ENCODE peak calls at places on chromosomes 13 and 19, in four cellular contexts. H, S, T and X are unnamed samples. For H3K9me3, the result is how much of the 10 kb centered on the place peaks cover.

GRCh38 chr19:15178629-15179308 is 22.0 kb downstream of the NOTCH3 start:
- DNase-seq in H (no peak), S (no peak), T (no peak), X (no peak)

GRCh38 chr13:39038569-39038898 is 278 bp downstream of the NHLRC3 start:
- DNase-seq in H (no peak), S (peak), T (no peak), X (peak)

GRCh38 chr13:76014618-76015315 is 378.6 kb downstream of the LMO7 start:
- DNase-seq in H (no peak), S (no peak), T (no peak), X (no peak)

GRCh38 chr13:40352385-40352778 is 314.1 kb downstream of the FOXO1 start:
- DNase-seq in H (no peak), S (peak), T (no peak), X (no peak)

GRCh38 chr13:69912576-69913074 is 195.0 kb upstream of the ATXN8OS start:
- DNase-seq in H (no peak), S (no peak), T (no peak), X (no peak)

GRCh38 chr13:66154981-66155380 is 1075.2 kb downstream of the PCDH9 start:
- DNase-seq in H (no peak), S (no peak), T (no peak), X (no peak)

GRCh38 chr19:14434543-14435319 is 1.6 kb downstream of the PKN1 start:
- DNase-seq in H (peak), S (peak), T (peak), X (peak)

GRCh38 chr13:59834801-59835200 is 328.9 kb downstream of the DIAPH3 start:
- DNase-seq in H (no peak), S (no peak), T (no peak), X (no peak)

GRCh38 chr13:27619093-27619705 is 1.1 kb downstream of the LNX2 start:
- DNase-seq in H (no peak), S (no peak), T (no peak), X (no peak)

DNA sequence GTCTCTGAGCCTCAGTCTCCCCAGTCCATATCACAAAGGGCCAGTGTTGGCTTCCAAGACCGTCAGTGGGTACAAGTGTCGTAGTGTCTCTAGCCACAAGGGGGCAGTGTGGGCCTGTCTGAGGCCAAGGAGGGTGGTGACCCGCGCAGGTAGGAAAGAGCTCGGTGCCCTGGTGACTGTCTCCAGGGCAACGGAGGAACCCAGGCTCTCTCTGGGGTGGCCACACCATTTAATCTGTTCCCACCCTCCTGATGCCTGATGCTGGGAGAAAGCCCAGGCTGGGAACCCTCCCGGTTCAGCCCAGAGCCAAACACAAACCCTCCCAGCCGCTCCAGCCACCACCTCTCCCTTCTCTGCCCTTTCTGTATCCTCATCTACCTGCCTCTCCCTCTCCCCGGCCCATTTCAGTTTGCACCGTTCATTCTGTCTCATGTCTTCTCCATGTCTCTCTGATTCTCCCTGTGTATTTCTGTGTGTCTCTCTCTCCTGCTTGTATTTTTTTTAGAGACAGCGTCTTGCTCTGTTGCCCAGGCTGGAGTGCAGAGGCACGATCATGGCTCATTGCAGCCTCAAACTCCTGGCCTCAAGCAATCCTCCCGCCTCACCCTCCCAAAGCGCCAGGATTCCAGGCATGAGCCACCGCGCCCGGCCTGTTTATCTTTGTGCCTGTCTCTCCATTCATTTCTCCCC is 17.5 kb upstream of the MEIS3 start:
- DNase-seq in H (peak), S (peak), T (peak), X (peak)
- TF ChIP-seq POLR2AphosphoS5 in H (peak), S (no peak), T (peak), X (no peak)

DNA sequence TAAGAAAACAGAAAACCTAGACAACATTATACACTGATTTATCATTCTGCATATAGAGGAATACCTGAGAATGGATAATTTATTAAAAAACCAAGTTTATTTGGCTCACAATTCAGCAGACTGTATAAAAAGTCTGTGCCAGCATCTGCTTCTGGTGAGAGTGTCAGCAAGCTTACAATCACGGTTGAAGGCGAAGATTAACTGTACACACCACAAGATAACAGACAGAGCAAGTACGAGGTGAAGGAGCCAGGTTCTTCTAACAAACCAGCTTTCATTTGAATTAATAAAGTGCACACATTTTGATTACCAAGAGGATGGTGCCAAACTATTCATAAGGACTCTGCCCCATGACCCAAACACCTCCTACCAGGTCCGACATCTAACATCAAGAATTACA is 28.8 kb downstream of the ZNF91 start:
- DNase-seq in H (no peak), S (no peak), T (no peak), X (no peak)
- H3K9me3 ChIP-seq in H (half or more), S (half or more), T (half or more), X (half or more)

DNA sequence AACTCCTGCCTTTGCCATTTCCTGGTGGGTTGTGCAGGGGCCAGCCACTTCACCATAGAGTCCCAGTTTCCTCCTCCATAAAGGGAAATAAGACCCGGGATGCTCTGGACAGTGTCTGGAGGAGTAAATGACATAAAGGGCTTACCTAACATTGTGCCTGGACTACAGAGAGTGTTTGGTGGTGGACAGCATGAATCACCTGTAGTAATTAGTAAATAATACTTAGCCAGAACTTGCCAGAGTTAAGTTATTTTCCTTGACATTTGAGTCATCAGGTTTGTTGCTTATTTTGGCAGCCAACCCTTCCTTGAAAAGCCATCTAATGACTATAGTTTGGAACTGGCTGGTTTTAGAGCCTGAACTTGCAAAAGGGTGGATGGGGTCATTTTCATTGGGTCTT is 159.2 kb downstream of the SLC7A1 start:
- DNase-seq in H (no peak), S (no peak), T (no peak), X (no peak)
- TF ChIP-seq POLR2AphosphoS5 in H (no peak), S (no peak), T (peak), X (peak)

GRCh38 chr19:12526542-12526941 is 24.7 kb downstream of the ZNF564 start:
- DNase-seq in H (no peak), S (no peak), T (no peak), X (no peak)
- H3K9me3 ChIP-seq in H (half or more), S (half or more), T (half or more), X (half or more)

GRCh38 chr13:113210834-113211233 is 1.4 kb downstream of the CUL4A start:
- DNase-seq in H (no peak), S (no peak), T (no peak), X (no peak)

GRCh38 chr13:113208424-113209335 is at the start of gene PCID2:
- DNase-seq in H (peak), S (peak), T (peak), X (peak)

GRCh38 chr13:113209336-113209879 is at the start of gene CUL4A:
- DNase-seq in H (peak), S (peak), T (peak), X (peak)

GRCh38 chr13:113211774-113212173 is 2.4 kb downstream of the CUL4A start:
- DNase-seq in H (no peak), S (no peak), T (no peak), X (no peak)

DNA sequence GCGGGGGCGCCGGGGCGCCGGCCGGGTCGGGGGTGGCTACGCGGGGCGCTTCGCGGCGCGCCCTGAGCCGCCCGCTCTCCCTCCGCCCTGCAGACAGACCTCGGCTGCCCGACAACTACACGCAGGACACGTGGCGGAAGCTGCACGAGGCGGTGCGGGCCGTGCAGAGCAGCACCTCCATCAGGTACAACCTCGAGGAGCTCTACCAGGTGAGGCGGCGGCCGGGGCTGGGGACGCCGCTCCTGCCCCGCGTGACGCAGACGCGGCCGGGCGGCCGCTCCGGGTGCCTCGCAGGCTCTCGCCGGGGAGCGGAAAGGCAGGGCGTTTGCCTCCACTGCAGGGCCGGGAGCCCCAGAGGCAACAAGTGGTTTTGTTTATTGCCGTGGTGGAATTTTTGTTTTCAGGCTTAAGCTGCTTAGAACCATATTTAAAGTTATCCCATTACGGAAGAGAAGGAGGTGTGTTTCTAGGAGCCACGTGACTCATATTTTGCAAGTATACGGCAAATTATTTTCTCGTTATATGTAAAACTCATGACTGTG is 538 bp downstream of the CUL4A start:
- DNase-seq in H (peak), S (peak), T (peak), X (peak)
- TF ChIP-seq POLR2AphosphoS5 in H (peak), S (peak), T (no peak), X (no peak)

DNA sequence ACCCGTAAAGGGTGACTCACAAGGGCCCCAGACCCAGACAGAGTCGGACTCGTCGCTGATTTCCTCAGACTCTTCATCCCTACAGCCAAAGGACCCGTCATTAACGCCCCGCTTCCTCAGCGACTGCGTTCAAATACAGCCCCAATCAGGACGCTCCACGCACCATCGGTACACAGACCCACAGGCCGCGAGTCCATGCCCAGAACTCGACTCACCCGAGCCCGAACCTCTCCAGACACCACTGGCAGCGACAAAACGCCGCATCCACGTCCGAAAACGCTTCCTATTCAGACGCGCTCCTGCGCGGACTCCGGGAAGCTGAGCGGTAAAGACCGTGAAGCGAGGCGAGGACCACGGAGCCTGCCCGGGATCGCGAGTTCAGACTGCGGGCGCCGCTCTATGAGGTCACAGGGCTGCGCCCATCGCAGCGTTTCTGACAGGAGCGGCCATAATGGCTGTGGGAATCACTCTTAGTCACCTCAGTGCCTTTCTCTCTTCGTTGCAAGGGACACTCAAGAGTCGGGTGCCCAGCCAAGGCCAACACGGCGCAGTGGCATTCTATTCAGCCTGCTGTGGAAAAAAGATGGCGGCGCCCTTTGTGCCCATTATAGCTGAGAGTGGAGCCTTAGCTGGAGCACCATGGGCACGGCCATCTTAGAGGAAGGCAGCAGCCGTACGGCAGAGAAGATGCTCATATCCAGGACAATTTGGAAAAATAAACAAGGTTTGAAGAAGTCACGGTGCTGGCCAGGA is at the start of gene ZNF614:
- DNase-seq in H (peak), S (peak), T (peak), X (peak)
- H3K9me3 ChIP-seq in H (half or more), S (under half), T (half or more), X (under half)

DNA sequence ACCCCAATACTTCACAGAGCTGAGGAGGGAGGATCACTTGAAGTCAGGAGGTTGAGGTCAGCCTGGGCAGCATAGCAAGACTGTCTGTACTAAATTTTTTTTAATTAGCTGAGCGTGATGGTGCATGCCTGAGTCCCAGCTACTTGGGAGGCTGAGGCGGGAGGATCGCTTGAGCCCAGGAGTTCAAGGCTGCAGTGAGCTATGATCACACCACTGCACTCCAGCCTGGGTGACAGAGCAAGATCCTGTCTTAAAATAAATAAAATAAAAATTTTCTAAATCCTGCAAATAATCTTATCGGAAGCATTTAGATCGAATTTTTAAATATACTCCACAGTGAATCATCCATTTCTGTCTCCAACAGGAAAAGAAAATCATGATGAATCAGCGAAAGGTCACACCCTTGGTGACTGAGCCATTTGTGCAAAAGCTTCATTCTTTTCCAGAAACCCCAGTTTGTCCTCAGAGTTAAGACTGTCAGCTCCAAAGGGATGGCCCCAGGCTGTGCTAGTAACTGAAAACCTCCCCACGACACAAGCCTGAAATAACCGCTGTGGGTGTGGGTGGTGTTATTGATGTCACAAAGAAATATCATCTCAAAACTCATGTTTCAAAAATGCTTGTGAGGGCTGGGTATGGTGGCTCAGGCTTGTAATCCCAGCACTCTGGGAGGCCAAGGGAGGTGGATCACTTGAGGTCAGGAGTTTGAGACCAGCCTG is 167.6 kb downstream of the PTPRS start:
- DNase-seq in H (no peak), S (no peak), T (no peak), X (no peak)
- TF ChIP-seq POLR2AphosphoS5 in H (no peak), S (no peak), T (no peak), X (no peak)